ENCODE peak calls at places on chromosomes 4 and X, in nine cellular contexts. O is uterus, I is spleen, V is sigmoid colon, Y is suprapubic skin, P is right lobe of liver, U is upper lobe of left lung, G is IMR-90, J is heart left ventricle. M is an unnamed sample.

GRCh38 chr4:153137677-153138630 is 66.3 kb upstream of the TRIM2 start:
- DNase-seq in O (no peak), I (no peak), V (no peak), Y (no peak), P (no peak), U (no peak), G (no peak), J (no peak), M (no peak)

GRCh38 chr4:150078996-150079581 is 844 bp downstream of the DCLK2 start:
- DNase-seq in O (peak), I (peak), V (peak), Y (no peak), P (peak), U (peak), G (peak), J (peak), M (peak)

GRCh38 chr4:179415016-179415841 is 1973.0 kb upstream of the AGA start:
- DNase-seq in O (no peak), I (no peak), V (no peak), Y (no peak), P (no peak), U (no peak), G (peak), J (no peak), M (no peak)

GRCh38 chrX:27890611-27891010 is 82.8 kb downstream of the MAGEB10 start:
- DNase-seq in O (no peak), I (no peak), V (no peak), Y (no peak), P (no peak), U (no peak), G (peak), J (no peak), M (no peak)

GRCh38 chrX:30561191-30561590 is 16.4 kb downstream of the TASL start:
- DNase-seq in O (no peak), I (no peak), V (no peak), Y (no peak), P (no peak), U (no peak), G (no peak), J (no peak), M (no peak)

GRCh38 chrX:17164079-17164478 is 210.9 kb upstream of the NHS start:
- DNase-seq in O (no peak), I (no peak), V (no peak), Y (no peak), P (no peak), U (no peak), G (no peak), J (no peak), M (no peak)

GRCh38 chrX:39519566-39520301 is 578.0 kb downstream of the BCOR start:
- DNase-seq in O (no peak), I (no peak), V (no peak), Y (no peak), P (no peak), U (no peak), G (no peak), J (peak), M (no peak)

GRCh38 chr4:7411896-7412585 is 22.7 kb downstream of the PSAPL1 start:
- DNase-seq in O (no peak), I (peak), V (peak), Y (peak), P (peak), U (no peak), G (no peak), J (peak), M (no peak)

GRCh38 chr4:109826719-109827118 is 1.1 kb upstream of the RRH start:
- DNase-seq in O (no peak), I (no peak), V (no peak), Y (no peak), P (no peak), U (no peak), G (peak), J (no peak), M (no peak)

GRCh38 chr4:184575306-184575705 is 73.9 kb downstream of the CASP3 start:
- DNase-seq in O (no peak), I (no peak), V (no peak), Y (no peak), P (no peak), U (no peak), G (no peak), J (no peak), M (no peak)

GRCh38 chr4:184856277-184856609 is 30.5 kb upstream of the ACSL1 start:
- DNase-seq in O (no peak), I (no peak), V (no peak), Y (no peak), P (no peak), U (no peak), G (no peak), J (no peak), M (no peak)

GRCh38 chr4:153166971-153167501 is 37.2 kb upstream of the TRIM2 start:
- DNase-seq in O (no peak), I (no peak), V (peak), Y (no peak), P (no peak), U (no peak), G (peak), J (no peak), M (no peak)

GRCh38 chr4:98627477-98627876 is 30.9 kb downstream of the TSPAN5 start:
- DNase-seq in O (no peak), I (no peak), V (no peak), Y (no peak), P (no peak), U (no peak), G (no peak), J (no peak), M (no peak)

GRCh38 chr4:6592804-6593563 is 18.0 kb downstream of the MAN2B2 start:
- DNase-seq in O (no peak), I (no peak), V (no peak), Y (no peak), P (no peak), U (no peak), G (no peak), J (no peak), M (no peak)

GRCh38 chr4:28421221-28421620 is 1560.6 kb downstream of the STIM2 start:
- DNase-seq in O (no peak), I (no peak), V (no peak), Y (no peak), P (no peak), U (no peak), G (peak), J (no peak), M (no peak)

GRCh38 chr4:85603437-85604336 is 128.7 kb downstream of the ARHGAP24 start:
- DNase-seq in O (no peak), I (no peak), V (no peak), Y (no peak), P (no peak), U (no peak), G (no peak), J (no peak), M (no peak)

GRCh38 chr4:81142744-81143143 is 72.3 kb downstream of the PRKG2 start:
- DNase-seq in O (peak), I (no peak), V (no peak), Y (no peak), P (no peak), U (no peak), G (peak), J (no peak), M (no peak)

GRCh38 chr4:82848706-82849105 is 42.2 kb downstream of the SEC31A start:
- DNase-seq in O (no peak), I (no peak), V (no peak), Y (no peak), P (no peak), U (no peak), G (no peak), J (no peak), M (no peak)

GRCh38 chr4:77917601-77918000 is 55.0 kb downstream of the MRPL1 start:
- DNase-seq in O (no peak), I (no peak), V (no peak), Y (no peak), P (no peak), U (no peak), G (no peak), J (no peak), M (no peak)

GRCh38 chrX:131818297-131818936 is 204.7 kb upstream of the STK26 start:
- DNase-seq in O (no peak), I (no peak), V (no peak), Y (no peak), P (no peak), U (no peak), G (no peak), J (no peak), M (no peak)

GRCh38 chrX:131816551-131817136 is 206.5 kb upstream of the STK26 start:
- DNase-seq in O (peak), I (peak), V (peak), Y (no peak), P (peak), U (no peak), G (peak), J (no peak), M (no peak)

DNA sequence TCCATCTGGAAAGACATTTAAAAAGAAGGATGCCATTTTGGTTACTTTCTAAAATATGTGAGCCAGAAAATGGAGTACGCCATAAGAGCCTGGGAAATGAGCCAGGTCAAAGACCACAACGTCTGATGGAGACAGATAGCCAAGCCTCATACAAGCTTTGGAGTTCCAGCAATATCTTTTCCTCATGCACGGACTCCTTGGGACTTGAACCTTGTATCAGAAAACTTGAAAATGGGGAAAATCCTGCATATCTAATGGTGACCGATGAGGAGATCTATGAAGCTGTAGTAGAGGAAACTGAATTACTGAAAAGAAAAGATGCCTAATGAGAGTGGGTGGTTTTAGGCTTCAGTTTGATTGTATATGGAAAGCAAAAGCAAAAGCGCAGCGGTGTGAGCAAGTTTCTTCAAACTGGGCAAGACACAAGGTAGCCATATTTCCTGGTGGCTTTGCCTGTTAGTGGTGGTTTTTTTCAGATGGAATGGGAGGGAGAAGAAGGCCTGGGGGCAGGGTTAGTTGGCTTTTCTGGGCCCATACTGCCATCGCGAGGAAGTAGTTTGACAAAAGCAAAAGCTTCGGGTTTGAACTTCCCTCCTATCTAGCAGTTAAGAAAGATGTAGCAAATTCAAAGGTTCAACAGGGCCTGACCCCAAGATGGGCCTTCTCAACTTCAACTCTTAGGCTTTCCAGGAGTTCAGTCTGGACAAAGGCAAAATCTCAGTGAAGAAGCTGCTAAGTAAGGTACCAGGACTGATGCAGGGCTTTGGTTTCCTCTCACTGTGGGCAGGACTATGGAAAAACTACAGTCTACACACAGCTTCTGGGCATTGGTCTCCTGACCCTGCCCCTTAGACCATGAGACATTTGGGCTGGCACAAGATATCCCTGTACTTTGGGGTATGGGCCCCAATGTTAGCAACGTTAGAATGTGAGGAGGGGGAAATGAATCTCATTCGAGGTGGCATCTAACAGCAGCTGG is 210.0 kb upstream of the STK26 start:
- DNase-seq in O (peak), I (peak), V (peak), Y (no peak), P (peak), U (no peak), G (peak), J (no peak), M (no peak)
- TF ChIP-seq CTCF in O (peak), I (peak), V (peak), Y (peak), P (peak), U (no peak), G (peak), J (peak), M (no peak)

GRCh38 chrX:38163193-38163592 is 57.5 kb downstream of the SRPX start:
- DNase-seq in O (no peak), I (no peak), V (no peak), Y (no peak), P (no peak), U (no peak), G (no peak), J (no peak), M (no peak)

GRCh38 chrX:38170556-38170955 is 50.1 kb downstream of the SRPX start:
- DNase-seq in O (no peak), I (no peak), V (no peak), Y (no peak), P (no peak), U (no peak), G (no peak), J (no peak), M (no peak)

GRCh38 chrX:38166478-38167083 is 54.1 kb downstream of the SRPX start:
- DNase-seq in O (no peak), I (no peak), V (no peak), Y (no peak), P (no peak), U (no peak), G (peak), J (no peak), M (peak)

DNA sequence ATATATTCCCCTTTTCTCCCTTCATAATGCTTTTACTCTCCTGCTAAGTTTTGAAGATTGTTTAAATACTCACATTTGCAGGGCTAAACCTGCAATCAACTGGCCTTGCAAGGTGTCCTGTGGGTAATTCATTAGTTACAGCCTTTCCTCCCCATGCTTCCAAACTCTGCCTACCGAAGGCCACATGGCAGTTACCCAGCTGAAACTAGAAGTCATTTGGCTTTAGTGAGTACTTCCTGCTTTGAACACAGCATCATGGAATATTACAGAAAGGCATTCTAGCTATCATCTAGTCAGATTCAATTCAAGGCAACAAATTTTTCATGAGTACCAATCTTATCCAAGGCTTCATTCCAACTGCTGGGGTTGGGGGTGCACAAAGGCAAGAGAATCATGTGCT is 55.6 kb downstream of the SRPX start:
- DNase-seq in O (no peak), I (no peak), V (no peak), Y (no peak), P (no peak), U (no peak), G (no peak), J (no peak), M (no peak)
- TF ChIP-seq POLR2A in O (no peak), I (no peak), V (no peak), Y (no peak), P (no peak), U (no peak), G (no peak), J (no peak), M (no peak)

DNA sequence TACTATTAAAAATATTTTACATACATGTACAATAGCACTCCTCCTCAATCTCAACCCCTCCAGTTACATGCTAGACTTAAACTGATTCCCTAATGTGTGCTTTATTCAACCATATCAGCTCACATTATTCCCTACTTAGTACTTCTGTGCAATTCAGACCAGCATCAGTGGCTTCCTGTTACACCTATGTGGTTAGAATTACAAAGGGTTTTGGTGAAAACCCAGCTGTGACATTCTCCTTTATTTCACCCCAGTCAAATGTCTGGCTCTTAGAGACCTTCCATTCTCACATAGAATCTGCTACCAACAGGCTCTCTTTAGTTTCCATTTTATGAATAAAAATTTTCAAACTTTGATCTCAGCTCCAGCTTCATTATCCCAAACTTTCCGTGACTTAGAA is 85.2 kb upstream of the SLC7A11 start:
- DNase-seq in O (no peak), I (no peak), V (no peak), Y (no peak), P (no peak), U (no peak), G (no peak), J (no peak), M (no peak)
- TF ChIP-seq CTCF in O (no peak), I (no peak), V (no peak), Y (no peak), P (no peak), U (no peak), G (no peak), J (no peak), M (no peak)

GRCh38 chrX:129035180-129035579 is 488.1 kb downstream of the SMARCA1 start:
- DNase-seq in O (no peak), I (no peak), V (no peak), Y (no peak), P (no peak), U (no peak), G (no peak), J (no peak), M (no peak)
- TF ChIP-seq POLR2A in O (no peak), I (no peak), V (no peak), Y (no peak), P (no peak), U (no peak), G (no peak), J (no peak), M (no peak)

GRCh38 chrX:10761447-10761846 is 141.1 kb upstream of the MID1 start:
- DNase-seq in O (no peak), I (no peak), V (no peak), Y (no peak), P (no peak), U (no peak), G (no peak), J (no peak), M (no peak)
- TF ChIP-seq CTCF in O (no peak), I (no peak), V (no peak), Y (no peak), P (no peak), U (no peak), G (no peak), J (no peak), M (no peak)

GRCh38 chrX:42697544-42697943 is 80.4 kb downstream of the PPP1R2C start:
- DNase-seq in O (no peak), I (no peak), V (no peak), Y (no peak), P (no peak), U (no peak), G (no peak), J (no peak), M (no peak)

GRCh38 chrX:42691196-42691595 is 86.8 kb downstream of the PPP1R2C start:
- DNase-seq in O (no peak), I (no peak), V (no peak), Y (no peak), P (no peak), U (no peak), G (no peak), J (no peak), M (no peak)

GRCh38 chrX:42694260-42694815 is 83.6 kb downstream of the PPP1R2C start:
- DNase-seq in O (no peak), I (no peak), V (no peak), Y (no peak), P (no peak), U (no peak), G (no peak), J (no peak), M (no peak)

GRCh38 chrX:42695800-42696358 is 82.1 kb downstream of the PPP1R2C start:
- DNase-seq in O (no peak), I (no peak), V (no peak), Y (no peak), P (no peak), U (no peak), G (no peak), J (no peak), M (no peak)

GRCh38 chrX:42696551-42697129 is 81.3 kb downstream of the PPP1R2C start:
- DNase-seq in O (no peak), I (no peak), V (no peak), Y (no peak), P (no peak), U (no peak), G (no peak), J (no peak), M (no peak)
- TF ChIP-seq POLR2A in O (no peak), I (no peak), V (no peak), Y (no peak), P (no peak), U (no peak), G (no peak), J (no peak), M (no peak)